ENCODE peak calls at places on chromosomes 1 and 21, in seven cellular contexts. H is OCI-LY7, N is tibial artery, S is body of pancreas, V is MM.1S, A is fibroblast of lung, Q is heart right ventricle. R is an unnamed sample.

GRCh38 chr1:70528591-70529333 is 117.7 kb downstream of the CTH start:
- DNase-seq in H (peak), N (no peak), S (peak), V (peak), A (peak), Q (peak), R (peak)

GRCh38 chr1:201348211-201348566 is 29.3 kb downstream of the TNNT2 start:
- DNase-seq in H (peak), N (no peak), S (peak), V (peak), A (peak), Q (no peak), R (peak)

GRCh38 chr21:44742418-44743153 is 31.2 kb upstream of the TSPEAR start:
- DNase-seq in H (peak), N (no peak), S (no peak), V (no peak), A (no peak), Q (no peak), R (no peak)

GRCh38 chr21:21102874-21103273 is 104.7 kb downstream of the NCAM2 start:
- DNase-seq in H (no peak), N (no peak), S (no peak), V (no peak), A (no peak), Q (no peak), R (no peak)

GRCh38 chr1:11806307-11806936 is 431 bp downstream of the CLCN6 start:
- DNase-seq in H (no peak), N (no peak), S (no peak), V (peak), A (peak), Q (peak), R (peak)

GRCh38 chr1:77473690-77474089 is 191.9 kb downstream of the AK5 start:
- DNase-seq in H (no peak), N (no peak), S (no peak), V (no peak), A (peak), Q (no peak), R (peak)

GRCh38 chr1:93603581-93603980 is 78.1 kb downstream of the BCAR3 start:
- DNase-seq in H (no peak), N (no peak), S (no peak), V (no peak), A (no peak), Q (no peak), R (no peak)

GRCh38 chr1:203644661-203645510 is 18.3 kb downstream of the ATP2B4 start:
- DNase-seq in H (no peak), N (no peak), S (no peak), V (no peak), A (peak), Q (no peak), R (peak)

GRCh38 chr1:185567006-185567405 is 167.2 kb upstream of the HMCN1 start:
- DNase-seq in H (no peak), N (no peak), S (no peak), V (peak), A (peak), Q (no peak), R (peak)

GRCh38 chr1:154328318-154329151 is 3.2 kb downstream of the ATP8B2 start:
- DNase-seq in H (no peak), N (peak), S (peak), V (peak), A (peak), Q (peak), R (peak)
- H3K27ac ChIP-seq in H (no peak), N (peak), S (peak), V (peak), A (peak), Q (peak), R (peak)

DNA sequence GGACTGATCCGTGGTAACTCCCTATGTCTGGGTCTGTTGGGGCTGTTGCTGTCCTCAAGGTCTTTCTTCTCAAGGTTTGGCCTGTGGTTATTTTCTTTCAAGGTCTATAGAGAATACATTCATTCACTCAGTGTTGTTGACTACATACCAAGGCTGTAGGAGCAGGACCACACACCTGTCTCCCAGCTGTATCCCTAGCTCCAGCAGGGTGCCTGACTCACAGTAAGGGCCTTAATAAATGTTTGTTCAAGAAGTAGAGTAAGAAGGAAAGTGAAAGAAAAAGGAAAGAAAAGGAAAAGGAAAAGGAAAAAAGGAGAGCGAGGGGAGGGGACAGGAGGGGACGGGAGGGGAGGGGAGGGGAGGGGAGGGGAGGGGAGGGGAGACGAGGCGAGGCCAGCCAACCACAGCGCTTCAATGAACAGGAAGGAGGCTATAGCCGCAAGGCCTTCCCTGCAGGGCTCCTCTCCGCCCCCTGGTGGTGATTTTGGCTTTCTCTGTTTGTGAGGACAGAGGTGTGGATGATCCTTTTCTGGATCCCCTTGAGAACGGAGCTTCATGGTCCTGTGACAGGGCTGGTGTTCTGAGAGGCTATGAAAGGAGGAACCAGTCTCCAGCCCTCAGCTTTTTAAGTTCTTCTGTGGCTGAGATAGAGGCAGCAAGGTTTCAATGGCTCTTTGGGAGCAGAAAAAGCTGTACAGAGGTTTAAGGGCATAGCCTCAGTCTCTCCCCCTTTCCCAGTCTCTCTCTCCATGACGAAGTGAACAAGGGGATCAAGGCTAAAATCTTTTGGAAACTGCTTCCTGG is 30.6 kb upstream of the LCE5A start:
- DNase-seq in H (peak), N (no peak), S (peak), V (peak), A (no peak), Q (no peak), R (no peak)
- TF ChIP-seq CTCF in H (peak), N (no peak), S (no peak), V (peak), A (peak), Q (peak), R (no peak)

GRCh38 chr1:153626929-153627796 is at the start of gene S100A13:
- DNase-seq in H (peak), N (peak), S (peak), V (no peak), A (peak), Q (peak), R (peak)
- H3K27ac ChIP-seq in H (no peak), N (peak), S (peak), V (no peak), A (peak), Q (peak), R (peak)

GRCh38 chr1:235617140-235617539 is 32.4 kb downstream of the GNG4 start:
- DNase-seq in H (no peak), N (no peak), S (no peak), V (no peak), A (no peak), Q (no peak), R (no peak)

GRCh38 chr1:235613617-235614016 is 36.0 kb downstream of the GNG4 start:
- DNase-seq in H (no peak), N (no peak), S (no peak), V (no peak), A (no peak), Q (no peak), R (no peak)

GRCh38 chr1:235614442-235614954 is 35.1 kb downstream of the GNG4 start:
- DNase-seq in H (no peak), N (no peak), S (no peak), V (no peak), A (no peak), Q (no peak), R (no peak)

GRCh38 chr1:235612761-235613160 is 36.8 kb downstream of the GNG4 start:
- DNase-seq in H (no peak), N (no peak), S (no peak), V (no peak), A (no peak), Q (no peak), R (no peak)

DNA sequence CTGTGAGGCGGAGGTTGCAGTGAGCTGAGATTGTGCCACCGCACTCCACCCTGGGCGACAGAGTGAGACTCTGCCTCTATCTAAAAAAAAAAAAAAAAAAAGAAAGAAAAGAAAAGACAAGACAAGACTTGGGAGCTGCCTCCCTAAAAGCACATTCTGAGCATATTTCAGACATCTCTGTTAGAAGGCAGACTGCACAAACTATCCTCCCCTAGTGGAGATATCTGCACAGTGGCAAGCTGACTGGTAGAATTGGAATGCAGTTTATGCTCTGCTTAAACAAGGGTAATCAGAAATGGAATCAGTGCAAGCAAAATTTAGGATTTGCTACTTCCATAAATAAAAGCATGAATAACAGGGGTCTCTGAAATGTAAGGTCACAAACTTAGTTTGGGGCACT is 31.8 kb downstream of the GNG4 start:
- DNase-seq in H (no peak), N (no peak), S (no peak), V (no peak), A (peak), Q (no peak), R (peak)
- TF ChIP-seq CTCF in H (no peak), N (no peak), S (no peak), V (no peak), A (peak), Q (peak), R (no peak)

R was measured in RWPE1.